ENCODE peak calls at places on chromosomes 7 and 10, in four cellular contexts. A is colonic mucosa, Q is uterus, R is fibroblast of lung. H is an unnamed sample.

GRCh38 chr10:113171662-113172061 is 221.6 kb downstream of the TCF7L2 start:
- DNase-seq in A (no peak), Q (no peak), R (no peak), H (no peak)

GRCh38 chr7:106717254-106717996 is 56.5 kb upstream of the CCDC71L start:
- DNase-seq in A (no peak), Q (no peak), R (no peak), H (no peak)

GRCh38 chr10:32049113-32049512 is 7.1 kb downstream of the KIF5B start:
- DNase-seq in A (no peak), Q (no peak), R (no peak), H (no peak)

GRCh38 chr10:61475449-61475873 is 22.3 kb upstream of the TMEM26 start:
- DNase-seq in A (no peak), Q (no peak), R (peak), H (no peak)

GRCh38 chr10:71600856-71601255 is 118.7 kb downstream of the C10orf105 start:
- DNase-seq in A (no peak), Q (no peak), R (peak), H (no peak)

GRCh38 chr7:19404912-19405329 is 259.7 kb upstream of the FERD3L start:
- DNase-seq in A (no peak), Q (no peak), R (peak), H (peak)

GRCh38 chr10:29648114-29648982 is 13.6 kb upstream of the SVIL start:
- DNase-seq in A (peak), Q (no peak), R (peak), H (no peak)

GRCh38 chr7:1856161-1856965 is 186.3 kb downstream of the ELFN1 start:
- DNase-seq in A (no peak), Q (no peak), R (no peak), H (no peak)

GRCh38 chr10:2992401-2993198 is 74.7 kb upstream of the PFKP start:
- DNase-seq in A (no peak), Q (no peak), R (no peak), H (no peak)
- TF ChIP-seq CTCF in A (no peak), Q (no peak), R (peak), H (peak)

DNA sequence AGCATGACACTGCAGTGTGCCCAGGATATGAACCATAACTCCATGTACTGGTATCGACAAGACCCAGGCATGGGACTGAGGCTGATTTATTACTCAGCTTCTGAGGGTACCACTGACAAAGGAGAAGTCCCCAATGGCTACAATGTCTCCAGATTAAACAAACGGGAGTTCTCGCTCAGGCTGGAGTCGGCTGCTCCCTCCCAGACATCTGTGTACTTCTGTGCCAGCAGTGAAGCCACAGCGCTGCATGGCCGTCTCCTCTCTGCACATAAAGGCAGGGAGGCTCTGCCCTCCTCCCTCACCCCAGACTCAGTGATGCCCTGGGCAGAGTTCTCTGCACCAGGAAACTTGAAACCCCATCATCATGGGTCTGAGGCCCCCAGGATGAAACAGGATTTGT is 70.7 kb upstream of the PRSS58 start:
- DNase-seq in A (no peak), Q (no peak), R (no peak), H (no peak)
- H3K4me3 ChIP-seq in A (no peak), Q (no peak), R (no peak), H (no peak)

DNA sequence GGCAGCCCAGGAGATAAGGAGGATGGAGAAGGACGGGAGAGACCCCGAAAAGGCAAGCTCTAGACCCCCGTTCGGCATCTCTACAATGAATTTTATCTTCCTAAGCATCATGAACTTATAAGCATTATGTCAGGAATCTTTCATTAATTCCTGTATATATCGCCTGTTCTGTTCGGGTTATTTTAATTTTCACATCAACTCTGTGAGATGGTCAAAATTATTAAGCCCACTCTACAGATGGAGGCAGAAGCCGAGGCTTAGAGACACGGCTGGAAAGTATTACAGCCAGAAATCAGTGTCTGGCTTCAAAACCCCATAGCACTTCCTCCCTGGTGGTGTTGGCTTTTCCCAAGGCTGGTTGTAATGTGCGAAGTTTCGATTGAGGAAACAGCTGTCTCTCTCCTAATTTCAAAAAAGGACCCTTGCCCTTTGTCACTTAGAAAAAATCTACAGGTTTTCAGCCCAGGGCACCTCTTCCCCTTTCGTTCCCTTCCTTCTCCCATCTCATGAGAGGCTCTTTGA is 1.5 kb upstream of the GRM8 start:
- DNase-seq in A (no peak), Q (no peak), R (no peak), H (no peak)
- TF ChIP-seq CTCF in A (peak), Q (no peak), R (no peak), H (no peak)

GRCh38 chr7:27172388-27172774 is 1.7 kb downstream of the HOXA10 start:
- DNase-seq in A (no peak), Q (no peak), R (no peak), H (no peak)
- H3K4me3 ChIP-seq in A (peak), Q (peak), R (no peak), H (no peak)

DNA sequence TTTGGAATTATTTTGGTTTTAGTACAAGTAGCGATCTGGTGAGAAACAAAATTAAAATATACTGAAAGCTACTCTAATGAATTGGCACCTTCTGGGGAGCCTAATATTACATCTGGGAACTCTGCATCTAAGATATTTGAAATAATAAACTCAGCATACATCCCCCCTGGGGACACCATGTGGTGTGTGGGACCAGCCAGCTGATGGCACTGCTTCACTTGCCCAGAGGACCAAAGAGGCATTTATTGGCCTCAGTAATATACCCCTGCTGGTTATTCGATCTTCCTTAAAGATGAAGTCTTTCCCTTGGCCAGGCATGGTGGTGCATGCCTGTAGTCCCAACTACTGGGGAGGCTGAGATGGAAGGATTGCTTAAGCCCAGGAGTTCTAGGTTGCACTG is 195.1 kb upstream of the AUTS2 start:
- DNase-seq in A (no peak), Q (no peak), R (no peak), H (no peak)
- TF ChIP-seq CTCF in A (no peak), Q (no peak), R (no peak), H (peak)

GRCh38 chr10:100749059-100749308 is 3.6 kb downstream of the PAX2 start:
- DNase-seq in A (no peak), Q (no peak), R (no peak), H (no peak)

GRCh38 chr10:100747061-100747825 is 1.9 kb downstream of the PAX2 start:
- DNase-seq in A (no peak), Q (no peak), R (no peak), H (no peak)

GRCh38 chr10:100748251-100749058 is 3.1 kb downstream of the PAX2 start:
- DNase-seq in A (no peak), Q (no peak), R (no peak), H (no peak)

GRCh38 chr10:100746413-100746931 is 1.1 kb downstream of the PAX2 start:
- DNase-seq in A (no peak), Q (no peak), R (no peak), H (no peak)

GRCh38 chr10:100747826-100748231 is 2.4 kb downstream of the PAX2 start:
- DNase-seq in A (no peak), Q (no peak), R (no peak), H (no peak)
- H3K4me3 ChIP-seq in A (no peak), Q (no peak), R (no peak), H (no peak)

DNA sequence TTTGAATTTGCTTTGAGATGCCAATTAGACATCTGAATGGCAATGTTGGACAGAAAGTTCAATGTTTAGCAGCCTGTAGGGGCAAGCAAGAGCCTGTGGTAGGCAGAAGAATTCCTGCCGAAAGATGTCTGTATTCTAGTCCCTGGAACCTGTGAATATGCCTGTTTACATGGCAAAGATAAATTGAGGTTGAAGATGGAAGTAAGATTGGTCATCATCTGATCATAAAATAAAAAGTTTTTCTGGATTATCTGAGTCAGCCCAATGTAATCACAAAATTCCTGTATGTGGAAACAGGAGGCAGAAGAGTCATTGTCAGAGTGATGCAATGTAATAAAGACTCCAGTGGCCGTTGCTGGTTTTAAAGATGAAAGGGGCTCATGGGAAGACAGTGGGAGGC is 430.5 kb downstream of the MDFIC start:
- DNase-seq in A (no peak), Q (no peak), R (peak), H (no peak)
- TF ChIP-seq CTCF in A (no peak), Q (no peak), R (peak), H (no peak)